ENCODE peak calls at places on chromosome 17, in nine cellular contexts. M, Q, Y, I, P, V, E, C and W are unnamed samples.

GRCh38 chr17:61310611-61311010 is 89.0 kb upstream of the TBX2 start:
- DNase-seq in M (peak; percentile 27), Q (no peak), Y (no peak), I (no peak), P (no peak), V (no peak), E (no peak), C (no peak), W (no peak)

GRCh38 chr17:72199256-72199655 is 78.4 kb downstream of the SOX9 start:
- DNase-seq in M (no peak), Q (no peak), Y (no peak), I (no peak), P (no peak), V (no peak), E (no peak), C (no peak), W (no peak)

GRCh38 chr17:17892731-17893130 is 55.9 kb upstream of the SREBF1 start:
- DNase-seq in M (no peak), Q (no peak), Y (no peak), I (no peak), P (no peak), V (no peak), E (no peak), C (no peak), W (no peak)

GRCh38 chr17:17306181-17306580 is 3.0 kb downstream of the NT5M start:
- DNase-seq in M (no peak), Q (no peak), Y (no peak), I (no peak), P (no peak), V (no peak), E (no peak), C (no peak), W (no peak)

GRCh38 chr17:58249270-58250133 is 11.1 kb downstream of the LPO start:
- DNase-seq in M (peak; percentile 24), Q (peak; percentile 93), Y (peak; percentile 65), I (peak; percentile 56), P (peak; percentile 66), V (peak; percentile 68), E (peak; percentile 1), C (peak; percentile 93), W (peak; percentile 70)

GRCh38 chr17:17088511-17089205 is 46.4 kb downstream of the MPRIP start:
- DNase-seq in M (no peak), Q (peak; percentile 78), Y (no peak), I (no peak), P (peak; percentile 22), V (no peak), E (no peak), C (peak; percentile 50), W (no peak)

GRCh38 chr17:17387461-17388362 is 84.5 kb downstream of the NT5M start:
- DNase-seq in M (no peak), Q (no peak), Y (peak; percentile 57), I (no peak), P (peak; percentile 24), V (peak; percentile 83), E (no peak), C (no peak), W (no peak)

GRCh38 chr17:72588961-72589360 is 468.1 kb downstream of the SOX9 start:
- DNase-seq in M (peak; percentile 92), Q (no peak), Y (peak; percentile 71), I (no peak), P (peak; percentile 75), V (peak; percentile 87), E (no peak), C (no peak), W (no peak)

GRCh38 chr17:76408037-76408849 is 23.8 kb downstream of the SPHK1 start:
- DNase-seq in M (no peak), Q (peak; percentile 87), Y (peak; percentile 74), I (peak; percentile 54), P (peak; percentile 75), V (peak; percentile 73), E (no peak), C (peak; percentile 93), W (peak; percentile 63)

GRCh38 chr17:43368740-43369506 is 29.9 kb upstream of the ARL4D start:
- DNase-seq in M (peak; percentile 78), Q (peak; percentile 96), Y (peak; percentile 80), I (peak; percentile 53), P (peak; percentile 88), V (peak; percentile 89), E (no peak), C (peak; percentile 93), W (peak; percentile 72)

GRCh38 chr17:43367588-43368242 is 31.1 kb upstream of the ARL4D start:
- DNase-seq in M (peak; percentile 94), Q (no peak), Y (no peak), I (no peak), P (peak; percentile 96), V (no peak), E (peak; percentile 97), C (no peak), W (peak; percentile 93)

GRCh38 chr17:43365356-43365755 is 33.4 kb upstream of the ARL4D start:
- DNase-seq in M (no peak), Q (no peak), Y (no peak), I (no peak), P (no peak), V (no peak), E (no peak), C (no peak), W (no peak)

GRCh38 chr17:43369986-43370385 is 28.8 kb upstream of the ARL4D start:
- DNase-seq in M (no peak), Q (no peak), Y (no peak), I (no peak), P (no peak), V (no peak), E (no peak), C (no peak), W (no peak)

GRCh38 chr17:43366809-43367587 is 31.8 kb upstream of the ARL4D start:
- DNase-seq in M (peak; percentile 66), Q (no peak), Y (no peak), I (no peak), P (no peak), V (no peak), E (no peak), C (no peak), W (no peak)
- H3K4me3 ChIP-seq in M (peak overlapping the region; percentile 39), Q (no peak overlapping the region), Y (no peak overlapping the region), I (no peak overlapping the region), P (peak overlapping the region; percentile 12), V (no peak overlapping the region), E (peak overlapping the region; percentile 35), C (no peak overlapping the region), W (no peak overlapping the region)

GRCh38 chr17:7854851-7855642 is at the start of gene TMEM88:
- DNase-seq in M (no peak), Q (no peak), Y (no peak), I (no peak), P (no peak), V (peak; percentile 69), E (no peak), C (peak; percentile 87), W (no peak)

GRCh38 chr17:7852919-7853692 is 1.8 kb upstream of the TMEM88 start:
- DNase-seq in M (no peak), Q (no peak), Y (no peak), I (no peak), P (no peak), V (peak; percentile 58), E (no peak), C (peak; percentile 85), W (no peak)

GRCh38 chr17:7852262-7852670 is 2.6 kb upstream of the TMEM88 start:
- DNase-seq in M (no peak), Q (peak; percentile 87), Y (no peak), I (no peak), P (no peak), V (peak; percentile 72), E (no peak), C (no peak), W (no peak)

GRCh38 chr17:7854078-7854777 is 638 bp upstream of the TMEM88 start:
- DNase-seq in M (no peak), Q (no peak), Y (peak; percentile 28), I (no peak), P (no peak), V (peak; percentile 65), E (no peak), C (peak; percentile 82), W (no peak)

GRCh38 chr17:7853693-7854043 is 1.2 kb upstream of the TMEM88 start:
- DNase-seq in M (no peak), Q (no peak), Y (no peak), I (no peak), P (no peak), V (peak; percentile 61), E (no peak), C (peak; percentile 75), W (no peak)
- H3K4me3 ChIP-seq in M (no peak overlapping the region), Q (no peak overlapping the region), Y (no peak overlapping the region), I (no peak overlapping the region), P (no peak overlapping the region), V (no peak overlapping the region), E (no peak overlapping the region), C (no peak overlapping the region), W (no peak overlapping the region)

GRCh38 chr17:13601776-13602551 is at the start of gene HS3ST3A1:
- DNase-seq in M (peak; percentile 94), Q (no peak), Y (no peak), I (no peak), P (no peak), V (peak; percentile 50), E (peak; percentile 65), C (peak; percentile 78), W (no peak)
- H3K4me3 ChIP-seq in M (peak within 1 kb of the TSS; percentile 77), Q (peak within 1 kb of the TSS; percentile 17), Y (no peak within 1 kb of the TSS), I (peak within 1 kb of the TSS; percentile 37), P (no peak within 1 kb of the TSS), V (no peak within 1 kb of the TSS), E (peak within 1 kb of the TSS; percentile 87), C (peak within 1 kb of the TSS; percentile 27), W (no peak within 1 kb of the TSS)

DNA sequence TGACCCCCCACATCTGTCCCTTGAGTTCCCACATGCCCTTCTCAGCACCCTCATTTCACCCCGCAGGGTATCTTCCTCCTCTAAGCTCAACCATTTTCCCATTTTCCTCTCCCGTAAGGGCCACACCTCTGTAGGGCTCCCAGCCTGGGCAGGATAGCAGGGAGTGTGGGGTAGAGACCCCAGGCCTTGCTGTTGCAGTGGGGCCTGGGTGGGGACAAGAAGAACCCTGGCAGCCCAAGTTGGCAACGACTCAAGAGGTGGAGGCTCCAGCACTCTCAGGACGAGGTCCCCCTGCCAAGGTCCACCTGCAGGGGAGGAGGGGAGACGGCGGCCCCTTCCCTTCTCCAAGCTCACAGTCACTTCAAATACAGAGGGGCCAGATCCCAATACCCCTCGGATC is 2.0 kb upstream of the TMEM92 start:
- DNase-seq in M (no peak), Q (peak; percentile 90), Y (no peak), I (no peak), P (no peak), V (no peak), E (no peak), C (peak; percentile 63), W (no peak)
- H3K4me3 ChIP-seq in M (peak overlapping the region; percentile 60), Q (no peak overlapping the region), Y (no peak overlapping the region), I (no peak overlapping the region), P (no peak overlapping the region), V (no peak overlapping the region), E (peak overlapping the region; percentile 69), C (no peak overlapping the region), W (peak overlapping the region; percentile 50)

GRCh38 chr17:79610151-79610645 is 653 bp downstream of the RBFOX3 start:
- DNase-seq in M (no peak), Q (no peak), Y (no peak), I (no peak), P (no peak), V (no peak), E (no peak), C (no peak), W (no peak)
- H3K4me3 ChIP-seq in M (no peak overlapping the region), Q (no peak overlapping the region), Y (no peak overlapping the region), I (no peak overlapping the region), P (no peak overlapping the region), V (no peak overlapping the region), E (no peak overlapping the region), C (no peak overlapping the region), W (no peak overlapping the region)

GRCh38 chr17:78130439-78131101 is at the start of gene TMC8:
- DNase-seq in M (no peak), Q (peak; percentile 87), Y (peak; percentile 61), I (peak; percentile 79), P (peak; percentile 91), V (peak; percentile 81), E (no peak), C (peak; percentile 94), W (no peak)
- H3K4me3 ChIP-seq in M (no peak within 1 kb of the TSS), Q (no peak within 1 kb of the TSS), Y (peak within 1 kb of the TSS; percentile 1), I (peak within 1 kb of the TSS; percentile 97), P (peak within 1 kb of the TSS; percentile 87), V (peak within 1 kb of the TSS; percentile 11), E (no peak within 1 kb of the TSS), C (peak within 1 kb of the TSS; percentile 79), W (peak within 1 kb of the TSS; percentile 23)